ENCODE peak calls at places on chromosomes 13 and 19, in five cellular contexts. One of them, this sample, is unnamed.

GRCh38 chr19:10270616-10271394 is at the start of gene ICAM1:
- DNase-seq in tibial nerve: peak
- DNase-seq in iPS-NIHi11: peak
- DNase-seq in progenitor cell of endocrine pancreas: no peak
- DNase-seq in NCI-H2171: peak
- DNase-seq in this sample: peak

GRCh38 chr19:49149652-49150105 is 5.5 kb downstream of the HRC start:
- DNase-seq in tibial nerve: no peak
- DNase-seq in progenitor cell of endocrine pancreas: peak
- DNase-seq in NCI-H2171: peak
- DNase-seq in iPS-NIHi11: peak
- DNase-seq in this sample: no peak

GRCh38 chr19:16210168-16210567 is 12.5 kb downstream of the AP1M1 start:
- DNase-seq in tibial nerve: no peak
- DNase-seq in iPS-NIHi11: no peak
- DNase-seq in progenitor cell of endocrine pancreas: no peak
- DNase-seq in NCI-H2171: no peak
- DNase-seq in this sample: no peak

GRCh38 chr13:78609464-78610205 is 6.3 kb upstream of the POU4F1 start:
- DNase-seq in tibial nerve: no peak
- DNase-seq in progenitor cell of endocrine pancreas: no peak
- DNase-seq in iPS-NIHi11: no peak
- DNase-seq in NCI-H2171: peak
- DNase-seq in this sample: no peak

GRCh38 chr13:64675256-64675892 is 2554.8 kb downstream of the PCDH9 start:
- DNase-seq in NCI-H2171: no peak
- DNase-seq in progenitor cell of endocrine pancreas: no peak
- DNase-seq in tibial nerve: no peak
- DNase-seq in iPS-NIHi11: no peak
- DNase-seq in this sample: no peak

GRCh38 chr19:49017666-49018351 is 918 bp upstream of the LHB start:
- DNase-seq in NCI-H2171: peak
- DNase-seq in progenitor cell of endocrine pancreas: peak
- DNase-seq in tibial nerve: no peak
- DNase-seq in iPS-NIHi11: peak
- DNase-seq in this sample: peak

GRCh38 chr13:28585557-28585956 is 73.4 kb upstream of the POMP start:
- DNase-seq in tibial nerve: no peak
- DNase-seq in progenitor cell of endocrine pancreas: no peak
- DNase-seq in NCI-H2171: no peak
- DNase-seq in iPS-NIHi11: no peak
- DNase-seq in this sample: no peak

GRCh38 chr19:45630463-45630862 is 8.7 kb downstream of the EML2 start:
- DNase-seq in tibial nerve: no peak
- DNase-seq in NCI-H2171: no peak
- DNase-seq in iPS-NIHi11: no peak
- DNase-seq in progenitor cell of endocrine pancreas: no peak
- DNase-seq in this sample: no peak

GRCh38 chr19:43651758-43652545 is 12.3 kb upstream of the CADM4 start:
- DNase-seq in iPS-NIHi11: peak
- DNase-seq in NCI-H2171: no peak
- DNase-seq in tibial nerve: peak
- DNase-seq in progenitor cell of endocrine pancreas: peak
- DNase-seq in this sample: no peak

GRCh38 chr13:74835579-74835978 is 646.4 kb downstream of the TBC1D4 start:
- DNase-seq in NCI-H2171: no peak
- DNase-seq in progenitor cell of endocrine pancreas: no peak
- DNase-seq in iPS-NIHi11: no peak
- DNase-seq in tibial nerve: no peak
- DNase-seq in this sample: no peak

GRCh38 chr13:90099847-90100246 is 1247.6 kb upstream of the MIR17HG start:
- DNase-seq in progenitor cell of endocrine pancreas: no peak
- DNase-seq in iPS-NIHi11: no peak
- DNase-seq in tibial nerve: no peak
- DNase-seq in NCI-H2171: no peak
- DNase-seq in this sample: no peak

GRCh38 chr13:98869408-98870090 is 108.3 kb downstream of the DOCK9 start:
- DNase-seq in iPS-NIHi11: no peak
- DNase-seq in tibial nerve: no peak
- DNase-seq in NCI-H2171: no peak
- DNase-seq in progenitor cell of endocrine pancreas: no peak
- DNase-seq in this sample: no peak

GRCh38 chr13:31774186-31774585 is 34.9 kb downstream of the RXFP2 start:
- DNase-seq in tibial nerve: no peak
- DNase-seq in progenitor cell of endocrine pancreas: no peak
- DNase-seq in NCI-H2171: no peak
- DNase-seq in iPS-NIHi11: no peak
- DNase-seq in this sample: no peak

GRCh38 chr13:76226941-76227340 is 590.8 kb downstream of the LMO7 start:
- DNase-seq in tibial nerve: no peak
- DNase-seq in NCI-H2171: no peak
- DNase-seq in iPS-NIHi11: no peak
- DNase-seq in progenitor cell of endocrine pancreas: no peak
- DNase-seq in this sample: no peak

GRCh38 chr19:40143612-40144011 is 47.6 kb upstream of the MAP3K10 start:
- DNase-seq in tibial nerve: no peak
- DNase-seq in NCI-H2171: peak
- DNase-seq in progenitor cell of endocrine pancreas: no peak
- DNase-seq in iPS-NIHi11: no peak
- DNase-seq in this sample: no peak

GRCh38 chr13:38641164-38641948 is 45.5 kb upstream of the FREM2 start:
- DNase-seq in iPS-NIHi11: no peak
- DNase-seq in tibial nerve: no peak
- DNase-seq in progenitor cell of endocrine pancreas: no peak
- DNase-seq in NCI-H2171: no peak
- DNase-seq in this sample: no peak

GRCh38 chr19:12521996-12522395 is 29.3 kb downstream of the ZNF564 start:
- DNase-seq in progenitor cell of endocrine pancreas: no peak
- DNase-seq in NCI-H2171: no peak
- DNase-seq in iPS-NIHi11: peak
- DNase-seq in tibial nerve: no peak
- DNase-seq in this sample: no peak

GRCh38 chr19:3383121-3383722 is 16.8 kb downstream of the NFIC start:
- DNase-seq in progenitor cell of endocrine pancreas: no peak
- DNase-seq in tibial nerve: no peak
- DNase-seq in NCI-H2171: no peak
- DNase-seq in iPS-NIHi11: no peak
- DNase-seq in this sample: no peak

GRCh38 chr13:111668451-111668850 is 348.0 kb downstream of the TEX29 start:
- DNase-seq in iPS-NIHi11: no peak
- DNase-seq in tibial nerve: no peak
- DNase-seq in progenitor cell of endocrine pancreas: no peak
- DNase-seq in NCI-H2171: no peak
- DNase-seq in this sample: no peak

GRCh38 chr19:47257411-47258169 is 1.3 kb downstream of the CCDC9 start:
- DNase-seq in NCI-H2171: no peak
- DNase-seq in iPS-NIHi11: no peak
- DNase-seq in tibial nerve: no peak
- DNase-seq in progenitor cell of endocrine pancreas: no peak
- DNase-seq in this sample: no peak

GRCh38 chr19:35318679-35319448 is 10.1 kb upstream of the CD22 start:
- DNase-seq in NCI-H2171: no peak
- DNase-seq in iPS-NIHi11: peak
- DNase-seq in tibial nerve: no peak
- DNase-seq in progenitor cell of endocrine pancreas: no peak
- DNase-seq in this sample: peak

GRCh38 chr13:97307882-97308624 is 85.9 kb downstream of the MBNL2 start:
- DNase-seq in iPS-NIHi11: peak
- DNase-seq in NCI-H2171: no peak
- DNase-seq in progenitor cell of endocrine pancreas: no peak
- DNase-seq in tibial nerve: peak
- DNase-seq in this sample: no peak

GRCh38 chr19:48539503-48540096 is 12.4 kb upstream of the SULT2B1 start:
- DNase-seq in iPS-NIHi11: no peak
- DNase-seq in tibial nerve: no peak
- DNase-seq in progenitor cell of endocrine pancreas: no peak
- DNase-seq in NCI-H2171: peak
- DNase-seq in this sample: no peak

GRCh38 chr13:27599845-27600553 is 20.3 kb downstream of the LNX2 start:
- DNase-seq in NCI-H2171: no peak
- DNase-seq in tibial nerve: no peak
- DNase-seq in iPS-NIHi11: peak
- DNase-seq in progenitor cell of endocrine pancreas: no peak
- DNase-seq in this sample: no peak

GRCh38 chr13:109900723-109901122 is 114.3 kb upstream of the IRS2 start:
- DNase-seq in progenitor cell of endocrine pancreas: no peak
- DNase-seq in NCI-H2171: no peak
- DNase-seq in tibial nerve: no peak
- DNase-seq in iPS-NIHi11: no peak
- DNase-seq in this sample: no peak

This sample was measured in upper lobe of left lung.